ENCODE peak calls at places on chromosomes 12 and 14, in six cellular contexts. N is right atrium auricular region, U is astrocyte of the spinal cord, S is foreskin fibroblast, V is progenitor cell of endocrine pancreas, H is cardiac fibroblast. F is an unnamed sample.

GRCh38 chr12:41151789-41152188 is 36.3 kb upstream of the PDZRN4 start:
- DNase-seq in V (no peak), N (no peak), U (no peak), S (no peak), H (no peak), F (no peak)

GRCh38 chr12:131825146-131825892 is 2.9 kb upstream of the MMP17 start:
- DNase-seq in N (no peak), U (no peak), V (no peak), S (peak; percentile 77), H (peak; percentile 29), F (no peak)

GRCh38 chr14:65864549-65864948 is 452.0 kb downstream of the FUT8 start:
- DNase-seq in S (no peak), N (no peak), V (no peak), U (no peak), H (no peak), F (no peak)

GRCh38 chr12:12017798-12018197 is 52.9 kb upstream of the BCL2L14 start:
- DNase-seq in H (peak; percentile 17), V (no peak), S (no peak), U (no peak), N (no peak), F (no peak)

GRCh38 chr14:95339301-95339865 is 19.7 kb upstream of the CLMN start:
- DNase-seq in H (no peak), S (no peak), V (no peak), N (no peak), U (no peak), F (no peak)

GRCh38 chr14:20460458-20461229 is 590 bp downstream of the PIP4P1 start:
- DNase-seq in S (no peak), N (no peak), V (peak; percentile 59), H (no peak), U (no peak), F (no peak)

GRCh38 chr14:62307844-62308243 is 545.6 kb downstream of the SNAPC1 start:
- DNase-seq in U (no peak), N (no peak), H (no peak), S (no peak), V (no peak), F (no peak)

GRCh38 chr12:6443361-6443983 is 1.3 kb upstream of the CD27 start:
- DNase-seq in S (no peak), V (no peak), H (no peak), U (no peak), N (no peak), F (no peak)

GRCh38 chr12:84305144-84305543 is 607.5 kb downstream of the SLC6A15 start:
- DNase-seq in N (no peak), H (no peak), U (no peak), V (no peak), S (peak; percentile 19), F (no peak)

GRCh38 chr14:99420711-99421110 is 59.9 kb downstream of the SETD3 start:
- DNase-seq in V (no peak), H (peak; percentile 50), S (peak; percentile 18), U (peak; percentile 27), N (no peak), F (no peak)

GRCh38 chr12:116502989-116503496 is 56.1 kb upstream of the MAP1LC3B2 start:
- DNase-seq in H (no peak), S (no peak), U (no peak), V (no peak), N (no peak), F (no peak)
- TF ChIP-seq CTCF in H (no peak), S (no peak), U (no peak), V (no peak), N (no peak), F (no peak)

GRCh38 chr14:81305743-81306142 is 85.0 kb upstream of the GTF2A1 start:
- DNase-seq in N (no peak), V (no peak), H (no peak), S (no peak), U (no peak), F (no peak)

GRCh38 chr14:81301371-81301770 is 80.6 kb upstream of the GTF2A1 start:
- DNase-seq in S (no peak), H (no peak), U (no peak), N (no peak), V (no peak), F (no peak)

GRCh38 chr14:81301813-81302212 is 81.1 kb upstream of the GTF2A1 start:
- DNase-seq in H (no peak), V (no peak), S (no peak), U (no peak), N (no peak), F (no peak)

GRCh38 chr14:81303258-81303935 is 82.6 kb upstream of the GTF2A1 start:
- DNase-seq in V (peak; percentile 66), U (no peak), N (no peak), H (no peak), S (no peak), F (no peak)

DNA sequence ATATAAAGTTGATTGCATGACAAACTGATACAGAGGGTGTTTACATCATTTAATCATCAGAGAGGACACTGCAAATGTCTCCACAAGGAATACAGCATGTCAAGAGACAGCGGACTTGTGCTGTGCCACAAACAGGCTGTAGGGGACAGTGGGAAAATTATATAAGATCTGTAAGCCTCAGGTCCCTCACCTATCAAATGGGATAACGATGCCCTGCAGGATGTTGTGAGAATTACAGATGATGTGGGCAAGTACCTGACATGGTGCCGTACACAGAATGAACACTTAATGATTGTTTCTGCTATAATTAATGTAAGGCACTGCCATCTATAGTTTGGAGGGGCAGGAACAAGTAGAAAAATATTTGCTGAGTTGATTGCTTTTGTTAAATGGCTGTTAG is 81.9 kb upstream of the GTF2A1 start:
- DNase-seq in H (no peak), N (no peak), U (no peak), S (no peak), V (no peak), F (no peak)
- TF ChIP-seq CTCF in H (no peak), N (no peak), U (no peak), S (no peak), V (peak; percentile 52), F (no peak)

GRCh38 chr14:75277000-75277795 is 1.4 kb upstream of the FOS start:
- DNase-seq in U (peak; percentile 95), S (peak; percentile 94), H (peak; percentile 96), V (peak; percentile 52), N (peak; percentile 99), F (peak; percentile 96)
- TF ChIP-seq CTCF in U (no peak), S (no peak), H (no peak), V (peak; percentile 23), N (no peak), F (no peak)

GRCh38 chr12:92412931-92413685 is 267.5 kb upstream of the BTG1 start:
- DNase-seq in V (no peak), U (peak; percentile 18), N (no peak), S (peak; percentile 28), H (no peak), F (no peak)

GRCh38 chr12:92417343-92417742 is 271.7 kb upstream of the BTG1 start:
- DNase-seq in S (no peak), U (no peak), H (no peak), N (no peak), V (no peak), F (no peak)

GRCh38 chr12:92411687-92412086 is 266.0 kb upstream of the BTG1 start:
- DNase-seq in S (no peak), U (no peak), V (no peak), H (no peak), N (no peak), F (no peak)

GRCh38 chr12:92416385-92416812 is 270.8 kb upstream of the BTG1 start:
- DNase-seq in U (no peak), V (no peak), H (peak; percentile 11), N (no peak), S (no peak), F (no peak)

GRCh38 chr12:92414383-92415065 is 268.9 kb upstream of the BTG1 start:
- DNase-seq in S (no peak), N (no peak), V (no peak), U (no peak), H (peak; percentile 19), F (no peak)
- TF ChIP-seq CTCF in S (no peak), N (no peak), V (no peak), U (no peak), H (no peak), F (no peak)

GRCh38 chr12:122725452-122725851 is 5.2 kb downstream of the HCAR1 start:
- DNase-seq in H (no peak), N (no peak), S (no peak), U (no peak), V (no peak), F (no peak)
- TF ChIP-seq CTCF in H (no peak), N (no peak), S (no peak), U (no peak), V (no peak), F (no peak)

DNA sequence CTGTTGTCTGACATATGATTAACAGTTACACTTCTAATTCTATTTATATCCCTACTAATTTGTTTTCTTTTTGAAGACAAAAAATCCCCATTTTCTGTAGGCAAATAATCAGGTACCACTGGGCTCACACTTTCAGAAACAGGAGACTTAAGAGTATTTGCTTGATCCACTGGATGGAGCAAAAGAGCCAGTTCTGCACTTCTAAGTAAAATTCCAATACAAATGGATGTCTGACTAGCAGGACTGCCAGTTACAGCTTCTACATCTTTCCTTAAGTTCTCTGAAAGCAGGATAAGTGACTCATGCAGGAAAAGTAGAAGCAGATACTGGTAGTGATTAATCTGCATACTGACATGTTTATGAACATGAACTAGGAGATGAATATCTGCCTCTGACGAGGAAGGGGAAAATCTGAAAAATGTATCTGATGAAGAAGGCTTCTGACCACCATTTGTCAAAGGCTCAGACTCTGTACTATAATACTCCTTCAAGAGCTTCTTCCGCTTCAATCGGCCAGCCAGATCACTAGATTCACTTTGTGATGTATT is 73.8 kb upstream of the ANKS1B start:
- DNase-seq in V (no peak), H (peak; percentile 90), N (no peak), S (peak; percentile 87), U (peak; percentile 76), F (no peak)
- TF ChIP-seq CTCF in V (no peak), H (peak; percentile 37), N (no peak), S (peak; percentile 61), U (peak; percentile 38), F (peak; percentile 46)

DNA sequence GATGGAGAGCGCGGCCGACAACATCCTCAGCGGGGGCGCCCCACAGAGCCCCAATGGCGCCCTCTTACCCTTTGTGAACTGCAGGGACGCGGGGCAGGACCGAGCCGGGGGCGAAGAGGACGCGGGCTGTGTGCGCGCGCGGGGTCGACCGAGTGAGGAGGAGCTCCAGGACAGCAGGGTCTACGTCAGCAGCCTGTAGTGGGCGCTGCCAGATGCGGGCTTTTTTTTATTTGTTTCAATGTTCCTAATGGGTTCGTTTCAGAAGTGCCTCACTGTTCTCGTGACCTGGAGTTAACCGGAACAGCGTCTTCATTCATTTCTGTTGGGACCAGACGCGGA is 103.8 kb upstream of the FKBP4 start:
- DNase-seq in U (peak; percentile 3), N (no peak), H (peak; percentile 12), V (peak; percentile 68), S (peak; percentile 54), F (peak; percentile 82)
- TF ChIP-seq CTCF in U (peak; percentile 21), N (no peak), H (no peak), V (peak; percentile 71), S (peak; percentile 8), F (no peak)

DNA sequence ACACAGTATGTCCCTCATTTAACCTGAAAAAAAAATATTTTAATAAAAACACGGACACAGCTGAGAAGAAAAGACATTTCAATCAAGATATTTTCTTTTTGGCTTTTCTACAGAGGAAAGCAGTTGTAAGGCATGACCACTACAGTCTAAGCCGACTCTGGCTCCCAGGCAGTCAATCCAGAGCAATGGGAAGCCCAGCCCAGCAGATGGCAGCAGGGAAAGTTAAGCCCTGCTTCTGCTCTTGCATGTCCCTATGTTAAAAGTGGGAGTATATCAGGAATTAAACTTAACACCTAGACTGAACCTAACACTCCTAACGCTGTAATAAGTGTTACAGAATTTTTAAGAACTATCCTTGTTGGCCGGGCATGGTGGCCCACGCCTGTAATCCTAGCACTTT is 19.5 kb upstream of the HAL start:
- DNase-seq in S (peak; percentile 37), N (no peak), V (no peak), H (peak; percentile 52), U (peak; percentile 25), F (no peak)
- TF ChIP-seq CTCF in S (peak; percentile 62), N (no peak), V (peak; percentile 46), H (peak; percentile 56), U (peak; percentile 56), F (peak; percentile 56)

F was measured in osteocyte.